ENCODE peak calls at places on chromosome 14, in four cellular contexts. T is IMR-90, Q is endodermal cell, Z is neuronal stem cell. K is an unnamed sample.
A peak's percentile ranks its signal among the peaks of the same experiment; 100 is the strongest.

GRCh38 chr14:35400707-35401421 is 3.7 kb downstream of the NFKBIA start:
- DNase-seq in T (no peak), Q (peak; percentile 46), Z (no peak), K (no peak)

GRCh38 chr14:96104469-96105057 is 65.4 kb downstream of the C14orf132 start:
- DNase-seq in T (peak; percentile 100), Q (peak; percentile 17), Z (no peak), K (no peak)

GRCh38 chr14:93041002-93041401 is 74.7 kb downstream of the ITPK1 start:
- DNase-seq in T (no peak), Q (peak; percentile 72), Z (no peak), K (peak; percentile 77)

GRCh38 chr14:76245097-76245496 is 93.4 kb downstream of the GPATCH2L start:
- DNase-seq in T (peak; percentile 16), Q (no peak), Z (no peak), K (no peak)

GRCh38 chr14:99122521-99123125 is 149.4 kb downstream of the BCL11B start:
- DNase-seq in T (no peak), Q (peak; percentile 36), Z (no peak), K (no peak)

GRCh38 chr14:64951724-64952123 is 9.2 kb upstream of the GPX2 start:
- DNase-seq in T (no peak), Q (no peak), Z (no peak), K (no peak)

GRCh38 chr14:84468153-84468552 is 1061.8 kb upstream of the FLRT2 start:
- DNase-seq in T (no peak), Q (no peak), Z (no peak), K (no peak)

GRCh38 chr14:95040723-95041476 is 116.4 kb downstream of the DICER1 start:
- DNase-seq in T (peak; percentile 32), Q (peak; percentile 32), Z (no peak), K (no peak)

GRCh38 chr14:38391334-38391733 is 135.4 kb upstream of the CLEC14A start:
- DNase-seq in T (peak; percentile 59), Q (no peak), Z (no peak), K (no peak)

GRCh38 chr14:48536318-48536717 is 860.9 kb upstream of the MDGA2 start:
- DNase-seq in T (no peak), Q (peak; percentile 87), Z (peak; percentile 3), K (peak; percentile 27)

GRCh38 chr14:98931911-98932310 is 340.1 kb downstream of the BCL11B start:
- DNase-seq in T (no peak), Q (no peak), Z (no peak), K (no peak)

GRCh38 chr14:101070540-101071492 is 167.3 kb upstream of the RTL1 start:
- DNase-seq in T (no peak), Q (peak; percentile 24), Z (no peak), K (no peak)
- H3K9ac ChIP-seq in T (no peak overlapping the region), Q (no peak overlapping the region), Z (no peak overlapping the region), K (no peak overlapping the region)

DNA sequence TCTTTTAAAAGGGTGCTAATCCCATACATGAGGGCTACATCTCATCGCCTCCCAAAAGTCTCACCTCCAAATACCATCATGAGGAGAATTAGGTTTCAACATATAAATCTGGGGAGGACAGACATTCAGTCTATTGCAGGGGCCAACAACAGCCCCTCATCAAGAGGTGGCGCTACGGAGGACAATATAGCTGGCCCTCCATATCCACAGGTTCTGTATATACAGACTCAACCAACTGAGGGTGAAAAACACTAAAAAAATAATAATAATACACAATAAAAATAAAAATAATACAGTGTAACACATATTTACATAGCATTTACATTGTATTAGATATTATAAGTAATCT is 19.1 kb upstream of the PCNX1 start:
- DNase-seq in T (no peak), Q (no peak), Z (no peak), K (no peak)
- H3K9ac ChIP-seq in T (no peak overlapping the region), Q (no peak overlapping the region), Z (no peak overlapping the region), K (no peak overlapping the region)

DNA sequence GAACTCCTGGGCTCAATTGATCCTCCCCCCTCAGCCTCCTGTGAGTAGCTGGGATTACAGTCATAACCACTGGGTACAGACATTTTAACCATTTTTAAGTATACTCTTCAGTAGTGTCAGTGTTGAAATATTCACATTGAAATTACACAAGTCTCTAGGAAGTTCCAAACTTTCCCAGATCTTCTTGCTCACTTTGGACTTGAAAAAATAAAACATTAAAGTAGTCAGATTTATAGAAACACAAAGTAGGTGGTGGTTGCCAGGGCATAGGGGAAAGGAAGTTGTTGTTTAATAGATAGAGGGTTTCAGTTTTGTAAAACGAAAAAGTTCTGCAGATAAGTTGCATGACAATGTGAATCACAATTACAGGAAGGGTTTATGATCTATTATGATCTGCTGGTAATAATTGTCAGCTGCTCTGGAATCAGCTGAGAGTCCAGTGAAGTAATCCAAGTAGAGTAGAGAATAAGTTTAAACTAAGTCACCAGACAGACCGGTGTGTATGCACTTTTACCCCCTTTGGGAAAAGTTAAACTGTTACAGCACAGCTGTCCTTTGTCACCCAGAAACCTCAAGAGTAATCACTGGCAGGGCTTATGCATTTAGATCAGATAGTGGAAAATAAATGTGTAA is 27.4 kb downstream of the PCNX1 start:
- DNase-seq in T (peak; percentile 71), Q (no peak), Z (no peak), K (no peak)
- H3K9ac ChIP-seq in T (no peak overlapping the region), Q (no peak overlapping the region), Z (no peak overlapping the region), K (no peak overlapping the region)

GRCh38 chr14:104660597-104660996 is 28.8 kb upstream of the INF2 start:
- DNase-seq in T (no peak), Q (no peak), Z (no peak), K (no peak)
- H3K9ac ChIP-seq in T (no peak overlapping the region), Q (no peak overlapping the region), Z (no peak overlapping the region), K (no peak overlapping the region)

GRCh38 chr14:85527006-85527405 is 2.9 kb upstream of the FLRT2 start:
- DNase-seq in T (peak; percentile 71), Q (no peak), Z (no peak), K (no peak)

GRCh38 chr14:85528080-85528881 is 1.7 kb upstream of the FLRT2 start:
- DNase-seq in T (peak; percentile 90), Q (peak; percentile 74), Z (peak; percentile 51), K (no peak)

GRCh38 chr14:85528882-85529585 is 910 bp upstream of the FLRT2 start:
- DNase-seq in T (peak; percentile 72), Q (peak; percentile 64), Z (peak; percentile 35), K (no peak)

GRCh38 chr14:85529803-85530574 is at the start of gene FLRT2:
- DNase-seq in T (peak; percentile 44), Q (peak; percentile 84), Z (peak; percentile 23), K (no peak)

GRCh38 chr14:85527458-85527857 is 2.5 kb upstream of the FLRT2 start:
- DNase-seq in T (no peak), Q (no peak), Z (no peak), K (no peak)
- H3K9ac ChIP-seq in T (no peak overlapping the region), Q (no peak overlapping the region), Z (no peak overlapping the region), K (no peak overlapping the region)

GRCh38 chr14:103855734-103856095 is 8.3 kb upstream of the PPP1R13B start:
- DNase-seq in T (no peak), Q (no peak), Z (no peak), K (no peak)

GRCh38 chr14:103856105-103856504 is 8.7 kb upstream of the PPP1R13B start:
- DNase-seq in T (no peak), Q (peak; percentile 75), Z (no peak), K (no peak)

GRCh38 chr14:103857256-103857655 is 9.9 kb upstream of the PPP1R13B start:
- DNase-seq in T (no peak), Q (no peak), Z (no peak), K (no peak)

GRCh38 chr14:103854822-103855733 is 7.7 kb upstream of the PPP1R13B start:
- DNase-seq in T (no peak), Q (peak; percentile 89), Z (no peak), K (no peak)

GRCh38 chr14:103854017-103854808 is 6.8 kb upstream of the PPP1R13B start:
- DNase-seq in T (no peak), Q (no peak), Z (no peak), K (no peak)
- H3K9ac ChIP-seq in T (no peak overlapping the region), Q (no peak overlapping the region), Z (no peak overlapping the region), K (no peak overlapping the region)

GRCh38 chr14:23183076-23183475 is 384 bp downstream of the SLC7A8 start:
- DNase-seq in T (no peak), Q (no peak), Z (no peak), K (no peak)

GRCh38 chr14:23181946-23182345 is 1.5 kb downstream of the SLC7A8 start:
- DNase-seq in T (no peak), Q (peak; percentile 53), Z (no peak), K (no peak)

GRCh38 chr14:23181453-23181852 is 2.0 kb downstream of the SLC7A8 start:
- DNase-seq in T (no peak), Q (no peak), Z (no peak), K (no peak)

GRCh38 chr14:23183479-23183878 is at the start of gene SLC7A8:
- DNase-seq in T (no peak), Q (peak; percentile 83), Z (no peak), K (no peak)

GRCh38 chr14:23182372-23183014 is 967 bp downstream of the SLC7A8 start:
- DNase-seq in T (no peak), Q (peak; percentile 91), Z (no peak), K (no peak)
- H3K9ac ChIP-seq in T (no peak overlapping the region), Q (peak overlapping the region; percentile 38), Z (no peak overlapping the region), K (peak overlapping the region; percentile 68)

DNA sequence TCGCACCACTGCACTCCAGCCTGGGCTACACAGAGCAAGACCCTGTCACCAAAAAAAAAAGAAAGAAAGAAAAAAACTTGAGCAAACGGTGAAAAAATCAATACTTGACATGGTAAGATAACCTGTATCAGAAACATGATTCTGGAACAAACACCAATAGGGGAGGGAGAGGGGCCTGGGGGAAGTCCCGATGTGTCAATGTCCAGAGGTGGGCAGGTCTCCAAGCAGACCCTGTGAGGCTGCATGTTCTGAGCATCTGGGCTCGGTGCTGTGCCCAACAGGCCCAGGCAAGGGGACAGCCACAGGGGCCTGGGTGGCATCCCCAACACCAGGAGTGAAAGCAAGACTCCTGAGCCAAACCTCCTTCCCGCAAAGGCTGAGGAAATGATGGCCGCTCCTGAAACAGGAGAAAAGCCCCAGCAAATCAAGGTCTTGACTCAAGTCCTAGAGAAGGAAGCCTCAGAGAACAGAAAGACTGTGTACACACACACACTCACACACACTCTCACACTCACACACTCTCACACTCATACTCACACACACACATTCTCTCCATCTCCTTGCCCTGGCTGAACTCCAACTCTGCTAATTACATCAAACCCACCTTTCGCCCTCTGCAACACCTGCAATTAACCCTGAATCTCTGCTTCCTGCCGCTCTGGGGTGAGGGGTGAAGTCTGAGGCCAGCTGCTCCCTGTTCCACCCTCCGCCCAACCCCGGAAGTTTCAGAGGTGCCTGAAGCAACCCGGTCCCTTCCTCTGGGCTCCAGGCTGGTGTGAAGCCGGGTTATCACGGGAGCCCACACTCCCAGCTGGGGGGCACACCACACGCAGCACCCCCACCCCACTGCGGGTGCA is 20.4 kb downstream of the CCDC88C start:
- DNase-seq in T (no peak), Q (peak; percentile 74), Z (no peak), K (no peak)
- H3K9ac ChIP-seq in T (no peak overlapping the region), Q (no peak overlapping the region), Z (no peak overlapping the region), K (no peak overlapping the region)

DNA sequence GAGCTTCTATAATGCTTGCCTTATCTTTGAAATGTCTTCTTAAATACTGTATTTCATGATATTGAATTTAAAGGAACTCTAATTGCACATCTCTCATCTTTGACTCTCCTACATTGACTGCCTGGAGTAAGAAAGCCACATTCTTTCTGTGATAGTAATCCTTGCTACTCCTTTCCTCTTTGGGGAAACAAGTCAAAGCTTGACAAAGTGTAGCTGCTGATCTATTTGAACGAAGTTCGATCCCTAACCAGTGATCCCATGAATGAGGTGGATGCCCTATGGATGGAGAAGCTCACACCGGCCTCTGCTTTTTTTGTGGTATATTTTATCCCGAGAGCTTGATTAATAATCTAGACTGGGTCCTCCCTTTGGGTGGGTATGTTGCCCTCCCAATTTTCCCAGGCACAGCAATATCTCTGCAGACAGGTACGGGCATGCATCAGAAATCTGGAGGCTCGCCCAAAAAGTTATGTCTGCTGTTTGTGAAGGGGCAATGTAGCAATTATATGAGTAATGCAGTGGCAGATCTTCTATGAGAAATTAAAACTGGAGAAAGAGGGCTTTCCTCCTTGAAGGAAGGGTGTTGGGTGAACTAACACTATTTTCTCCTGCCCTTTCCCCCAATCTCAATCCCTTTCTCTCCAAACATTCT is 163.0 kb upstream of the FRMD6 start:
- DNase-seq in T (peak; percentile 31), Q (no peak), Z (no peak), K (no peak)
- H3K9ac ChIP-seq in T (no peak overlapping the region), Q (no peak overlapping the region), Z (no peak overlapping the region), K (no peak overlapping the region)